ENCODE peak calls at places on chromosomes 4 and X, in four cellular contexts. T is AG04450; J is AG10803; S is activated naive CD8-positive, alpha-beta T cell treated with anti-CD3 and anti-CD28 coated beads, Interleukin-2, amount 50 U/mL, for 24 hours. Z is an unnamed sample.

GRCh38 chrX:35115205-35115604 is 172.6 kb downstream of the FAM47B start:
- DNase-seq in S (no peak), T (peak), J (peak), Z (peak)

GRCh38 chrX:19372170-19373033 is 28.7 kb downstream of the PDHA1 start:
- DNase-seq in J (peak), T (peak), S (peak), Z (peak)

GRCh38 chr4:6634746-6635145 is 5.7 kb upstream of the MRFAP1 start:
- DNase-seq in J (no peak), T (no peak), S (no peak), Z (no peak)

GRCh38 chr4:140223056-140223810 is 69.2 kb upstream of the MAML3 start:
- DNase-seq in S (no peak), T (no peak), J (no peak), Z (peak)

GRCh38 chr4:2484993-2485392 is 16.1 kb downstream of the RNF4 start:
- DNase-seq in S (peak), J (peak), T (no peak), Z (no peak)

GRCh38 chrX:37959212-37960021 is 46.9 kb upstream of the SYTL5 start:
- DNase-seq in S (no peak), J (no peak), T (no peak), Z (no peak)

GRCh38 chrX:69221239-69222102 is 56.2 kb upstream of the PJA1 start:
- DNase-seq in J (no peak), T (no peak), S (no peak), Z (no peak)

GRCh38 chr4:2251073-2251794 is 9.3 kb upstream of the HAUS3 start:
- DNase-seq in J (no peak), T (no peak), S (no peak), Z (no peak)

GRCh38 chr4:183499389-183499788 is 5.5 kb upstream of the ING2 start:
- DNase-seq in S (no peak), J (no peak), T (no peak), Z (no peak)

GRCh38 chr4:152206646-152207435 is 329.1 kb downstream of the FBXW7 start:
- DNase-seq in J (peak), S (no peak), T (no peak), Z (no peak)

GRCh38 chrX:30577362-30577961 is at the start of gene TASL:
- DNase-seq in J (no peak), T (no peak), S (peak), Z (no peak)

GRCh38 chr4:107742791-107743190 is 22.8 kb upstream of the PAPSS1 start:
- DNase-seq in J (no peak), T (no peak), S (no peak), Z (no peak)

GRCh38 chr4:17400696-17401095 is 111.2 kb downstream of the QDPR start:
- DNase-seq in S (no peak), T (no peak), J (peak), Z (no peak)

GRCh38 chr4:128286474-128287158 is 997 bp downstream of the PGRMC2 start:
- DNase-seq in T (no peak), J (peak), S (peak), Z (no peak)

GRCh38 chrX:38805294-38806053 is 4.2 kb downstream of the MID1IP1 start:
- DNase-seq in T (peak), J (peak), S (peak), Z (no peak)

GRCh38 chr4:82839624-82840023 is 41.0 kb upstream of the SCD5 start:
- DNase-seq in S (no peak), T (no peak), J (no peak), Z (no peak)

GRCh38 chrX:151912780-151913179 is at the start of gene MAGEA4:
- DNase-seq in T (no peak), J (no peak), S (no peak), Z (no peak)

GRCh38 chr4:119750048-119750447 is 121.4 kb upstream of the PDE5A start:
- DNase-seq in S (no peak), T (no peak), J (no peak), Z (no peak)

GRCh38 chrX:68183612-68184214 is 249.6 kb downstream of the OPHN1 start:
- DNase-seq in J (peak), T (no peak), S (no peak), Z (peak)

GRCh38 chrX:8235026-8235425 is 64.0 kb upstream of the VCX2 start:
- DNase-seq in J (no peak), S (no peak), T (no peak), Z (peak)

GRCh38 chr4:71396382-71396781 is 57.6 kb downstream of the SLC4A4 start:
- DNase-seq in S (no peak), J (peak), T (peak), Z (peak)

GRCh38 chrX:103831803-103832544 is at the start of gene RAB9B:
- DNase-seq in J (no peak), T (no peak), S (peak), Z (peak)

GRCh38 chr4:102569200-102569599 is 68.0 kb downstream of the NFKB1 start:
- DNase-seq in T (no peak), J (peak), S (no peak), Z (no peak)

GRCh38 chrX:136735604-136736003 is 45.1 kb downstream of the ARHGEF6 start:
- DNase-seq in S (no peak), J (no peak), T (no peak), Z (no peak)

GRCh38 chr4:127732623-127733199 is 2.5 kb downstream of the SLC25A31 start:
- DNase-seq in T (peak), S (no peak), J (peak), Z (peak)

Z was measured in brain microvascular endothelial cell.